ENCODE peak calls at places on chromosome 14, in ten cellular contexts. Y is pancreas, Q is breast epithelium, S is brain microvascular endothelial cell, L is Karpas-422, G is skeletal muscle cell, W is epithelial cell of esophagus, T is left ventricle myocardium inferior, M is AG04449, V is NT2/D1. J is an unnamed sample.

GRCh38 chr14:33512201-33512600 is 438.7 kb downstream of the EGLN3 start:
- DNase-seq in Y (no peak), Q (no peak), S (peak; percentile 46), L (no peak), G (peak; percentile 88), W (peak; percentile 18), T (no peak), M (no peak), V (no peak), J (no peak)

GRCh38 chr14:70905316-70905715 is 1.9 kb upstream of the PCNX1 start:
- DNase-seq in Y (peak; percentile 26), Q (no peak), S (no peak), L (no peak), G (peak; percentile 86), W (no peak), T (peak; percentile 74), M (no peak), V (no peak), J (no peak)

GRCh38 chr14:106844608-106845285 is 1318.4 kb downstream of the TMEM121 start:
- DNase-seq in Y (peak; percentile 76), Q (peak; percentile 35), S (no peak), L (peak; percentile 86), G (no peak), W (no peak), T (peak; percentile 75), M (no peak), V (no peak), J (peak; percentile 69)

GRCh38 chr14:63438065-63438757 is 105.0 kb downstream of the PPP2R5E start:
- DNase-seq in Y (peak; percentile 50), Q (peak; percentile 89), S (peak; percentile 88), L (peak; percentile 74), G (peak; percentile 95), W (peak; percentile 94), T (peak; percentile 38), M (peak; percentile 84), V (peak; percentile 2), J (peak; percentile 74)

GRCh38 chr14:21846227-21846885 is 172.7 kb upstream of the OR4E1 start:
- DNase-seq in Y (peak; percentile 24), Q (no peak), S (peak; percentile 25), L (peak; percentile 88), G (no peak), W (peak; percentile 24), T (no peak), M (no peak), V (peak; percentile 3), J (no peak)

GRCh38 chr14:33369972-33370371 is 431.3 kb downstream of the NPAS3 start:
- DNase-seq in Y (no peak), Q (no peak), S (no peak), L (peak; percentile 59), G (no peak), W (no peak), T (no peak), M (no peak), V (no peak), J (no peak)

GRCh38 chr14:39956372-39956771 is 524.1 kb upstream of the FBXO33 start:
- DNase-seq in Y (no peak), Q (no peak), S (no peak), L (peak; percentile 62), G (no peak), W (no peak), T (no peak), M (no peak), V (no peak), J (no peak)

GRCh38 chr14:64467131-64467530 is 1.8 kb downstream of the AKAP5 start:
- DNase-seq in Y (no peak), Q (no peak), S (no peak), L (no peak), G (no peak), W (no peak), T (no peak), M (no peak), V (no peak), J (no peak)

GRCh38 chr14:95034806-95035205 is 122.5 kb downstream of the DICER1 start:
- DNase-seq in Y (no peak), Q (no peak), S (no peak), L (no peak), G (no peak), W (no peak), T (no peak), M (no peak), V (no peak), J (no peak)

GRCh38 chr14:23550827-23551265 is 719 bp downstream of the ZFHX2 start:
- DNase-seq in Y (peak; percentile 43), Q (no peak), S (no peak), L (no peak), G (no peak), W (no peak), T (peak; percentile 50), M (no peak), V (no peak), J (no peak)

GRCh38 chr14:51626185-51626584 is 25.5 kb upstream of the FRMD6 start:
- DNase-seq in Y (no peak), Q (no peak), S (no peak), L (no peak), G (no peak), W (no peak), T (no peak), M (no peak), V (no peak), J (no peak)
- H3K4me3 ChIP-seq in Y (no peak overlapping the region), Q (no peak overlapping the region), S (no peak overlapping the region), L (no peak overlapping the region), G (no peak overlapping the region), W (no peak overlapping the region), T (no peak overlapping the region), M (no peak overlapping the region), V (no peak overlapping the region), J (no peak overlapping the region)

GRCh38 chr14:25274529-25274928 is 224.6 kb upstream of the STXBP6 start:
- DNase-seq in Y (no peak), Q (no peak), S (no peak), L (no peak), G (no peak), W (no peak), T (no peak), M (no peak), V (no peak), J (no peak)
- H3K4me3 ChIP-seq in Y (no peak overlapping the region), Q (no peak overlapping the region), S (no peak overlapping the region), L (no peak overlapping the region), G (no peak overlapping the region), W (no peak overlapping the region), T (no peak overlapping the region), M (no peak overlapping the region), V (no peak overlapping the region), J (no peak overlapping the region)

GRCh38 chr14:102250636-102251035 is 54.3 kb downstream of the MOK start:
- DNase-seq in Y (no peak), Q (no peak), S (no peak), L (no peak), G (no peak), W (no peak), T (no peak), M (no peak), V (no peak), J (no peak)

GRCh38 chr14:102246071-102246470 is 58.9 kb downstream of the MOK start:
- DNase-seq in Y (no peak), Q (no peak), S (no peak), L (no peak), G (no peak), W (no peak), T (no peak), M (no peak), V (no peak), J (no peak)

GRCh38 chr14:102251161-102251560 is 53.8 kb downstream of the MOK start:
- DNase-seq in Y (no peak), Q (no peak), S (no peak), L (no peak), G (no peak), W (no peak), T (no peak), M (no peak), V (no peak), J (no peak)

GRCh38 chr14:102249041-102249440 is 55.9 kb downstream of the MOK start:
- DNase-seq in Y (no peak), Q (no peak), S (peak; percentile 88), L (no peak), G (peak; percentile 54), W (no peak), T (no peak), M (peak; percentile 19), V (no peak), J (no peak)

GRCh38 chr14:102248121-102248520 is 56.8 kb downstream of the MOK start:
- DNase-seq in Y (no peak), Q (no peak), S (no peak), L (no peak), G (no peak), W (no peak), T (no peak), M (no peak), V (peak; percentile 54), J (no peak)
- H3K4me3 ChIP-seq in Y (no peak overlapping the region), Q (no peak overlapping the region), S (no peak overlapping the region), L (no peak overlapping the region), G (no peak overlapping the region), W (no peak overlapping the region), T (no peak overlapping the region), M (no peak overlapping the region), V (no peak overlapping the region), J (no peak overlapping the region)

GRCh38 chr14:92847220-92848148 is 53.4 kb downstream of the GOLGA5 start:
- DNase-seq in Y (no peak), Q (no peak), S (no peak), L (no peak), G (no peak), W (no peak), T (no peak), M (no peak), V (no peak), J (no peak)

GRCh38 chr14:92844220-92844619 is 50.1 kb downstream of the GOLGA5 start:
- DNase-seq in Y (no peak), Q (no peak), S (no peak), L (peak; percentile 48), G (no peak), W (peak; percentile 33), T (no peak), M (no peak), V (no peak), J (no peak)

GRCh38 chr14:92848941-92849340 is 54.8 kb downstream of the GOLGA5 start:
- DNase-seq in Y (no peak), Q (no peak), S (no peak), L (no peak), G (no peak), W (no peak), T (no peak), M (no peak), V (no peak), J (no peak)

GRCh38 chr14:92850492-92850891 is 56.4 kb downstream of the GOLGA5 start:
- DNase-seq in Y (no peak), Q (no peak), S (peak; percentile 28), L (no peak), G (no peak), W (peak; percentile 36), T (no peak), M (peak; percentile 44), V (no peak), J (no peak)

DNA sequence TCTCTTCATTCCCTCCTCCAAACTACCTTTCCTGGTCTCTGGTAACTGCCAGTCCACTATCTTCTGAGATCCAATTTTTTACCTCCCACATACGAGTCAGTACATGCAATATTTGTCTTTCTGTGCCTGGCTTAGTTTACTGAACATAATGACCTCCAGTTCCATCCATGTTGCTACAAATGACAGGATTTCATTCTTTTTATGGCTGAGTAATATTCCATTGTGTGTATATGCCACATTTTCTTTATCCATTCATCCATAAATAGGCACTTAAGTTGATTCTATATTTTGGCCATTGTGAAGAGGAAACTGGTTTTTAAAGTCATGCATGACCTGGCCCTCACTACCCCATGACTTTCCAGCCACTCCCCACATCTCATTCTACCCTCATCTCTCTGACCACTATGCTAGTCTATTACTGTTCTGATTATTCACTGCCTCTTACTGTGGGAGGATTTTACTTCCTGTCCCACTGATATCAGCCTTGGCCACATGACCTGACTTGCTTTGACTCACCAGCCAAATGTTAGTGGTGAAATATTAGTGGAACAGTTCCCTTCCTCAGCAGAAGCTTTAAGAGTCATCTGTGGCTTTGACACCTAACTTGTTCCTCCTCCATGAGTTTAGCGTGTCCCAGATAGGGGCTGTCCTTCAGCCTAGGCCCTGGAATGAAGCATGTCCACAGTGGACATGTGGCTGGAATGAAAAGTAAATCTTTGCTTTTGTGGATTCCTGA is 52.2 kb downstream of the GOLGA5 start:
- DNase-seq in Y (no peak), Q (no peak), S (peak; percentile 84), L (no peak), G (peak; percentile 25), W (peak; percentile 90), T (no peak), M (peak; percentile 36), V (no peak), J (no peak)
- H3K4me3 ChIP-seq in Y (no peak overlapping the region), Q (no peak overlapping the region), S (no peak overlapping the region), L (no peak overlapping the region), G (no peak overlapping the region), W (no peak overlapping the region), T (no peak overlapping the region), M (no peak overlapping the region), V (no peak overlapping the region), J (no peak overlapping the region)

J was measured in uterus.